ENCODE peak calls at places on chromosomes 13 and 19, in eight cellular contexts. W is myocyte, R is mammary epithelial cell, X is adrenal gland, O is dermis blood vessel endothelial cell, J is psoas muscle, H is NCI-H1092, Y is lower leg skin. E is an unnamed sample.

GRCh38 chr19:4721196-4721595 is 2.4 kb downstream of the DPP9 start:
- DNase-seq in W (no peak), R (no peak), X (no peak), O (no peak), J (no peak), H (no peak), Y (no peak), E (no peak)

GRCh38 chr19:33339016-33339749 is 34.3 kb upstream of the CEBPG start:
- DNase-seq in W (no peak), R (peak; percentile 72), X (no peak), O (no peak), J (no peak), H (no peak), Y (no peak), E (no peak)

GRCh38 chr19:38842439-38843174 is 7.2 kb downstream of the HNRNPL start:
- DNase-seq in W (no peak), R (no peak), X (no peak), O (no peak), J (no peak), H (no peak), Y (no peak), E (no peak)

GRCh38 chr13:109101550-109102144 is 472.2 kb downstream of the MYO16 start:
- DNase-seq in W (no peak), R (no peak), X (no peak), O (no peak), J (no peak), H (no peak), Y (no peak), E (no peak)

GRCh38 chr13:31116224-31116623 is 45.5 kb downstream of the HSPH1 start:
- DNase-seq in W (no peak), R (no peak), X (peak; percentile 34), O (no peak), J (no peak), H (no peak), Y (no peak), E (no peak)

GRCh38 chr13:32453981-32454380 is 26.1 kb upstream of the N4BP2L1 start:
- DNase-seq in W (no peak), R (no peak), X (no peak), O (peak; percentile 25), J (no peak), H (no peak), Y (no peak), E (no peak)

GRCh38 chr13:113184568-113185440 is 23.7 kb downstream of the PCID2 start:
- DNase-seq in W (peak; percentile 49), R (no peak), X (no peak), O (peak; percentile 29), J (no peak), H (no peak), Y (no peak), E (no peak)

GRCh38 chr19:33282036-33282686 is 20.2 kb downstream of the CEBPA start:
- DNase-seq in W (peak; percentile 49), R (no peak), X (no peak), O (no peak), J (no peak), H (no peak), Y (no peak), E (no peak)

GRCh38 chr13:28100149-28101121 is at the start of gene FLT3:
- DNase-seq in W (peak; percentile 5), R (peak; percentile 55), X (no peak), O (peak; percentile 29), J (no peak), H (no peak), Y (no peak), E (no peak)

GRCh38 chr13:93244141-93244917 is 17.7 kb downstream of the GPC6 start:
- DNase-seq in W (peak; percentile 84), R (peak; percentile 63), X (no peak), O (no peak), J (no peak), H (no peak), Y (no peak), E (no peak)

GRCh38 chr19:17755977-17756670 is 4.8 kb downstream of the FCHO1 start:
- DNase-seq in W (peak; percentile 21), R (no peak), X (peak; percentile 82), O (peak; percentile 40), J (no peak), H (peak; percentile 77), Y (no peak), E (no peak)

GRCh38 chr13:45412274-45413049 is 5.7 kb downstream of the SLC25A30 start:
- DNase-seq in W (peak; percentile 40), R (no peak), X (no peak), O (no peak), J (no peak), H (no peak), Y (no peak), E (no peak)

GRCh38 chr13:83940742-83941141 is 58.5 kb upstream of the SLITRK1 start:
- DNase-seq in W (no peak), R (peak; percentile 80), X (no peak), O (no peak), J (no peak), H (no peak), Y (no peak), E (no peak)

GRCh38 chr13:49464621-49465325 is 20.7 kb downstream of the SETDB2 start:
- DNase-seq in W (no peak), R (no peak), X (no peak), O (no peak), J (no peak), H (no peak), Y (no peak), E (no peak)

GRCh38 chr13:94660695-94661324 is 51.5 kb downstream of the SOX21 start:
- DNase-seq in W (no peak), R (no peak), X (no peak), O (peak; percentile 42), J (no peak), H (peak; percentile 18), Y (no peak), E (no peak)

GRCh38 chr13:52665325-52665724 is 12.7 kb downstream of the SUGT1 start:
- DNase-seq in W (peak; percentile 44), R (peak; percentile 37), X (no peak), O (peak; percentile 59), J (no peak), H (no peak), Y (no peak), E (no peak)

GRCh38 chr19:7772752-7773291 is 9.8 kb downstream of the CLEC4M start:
- DNase-seq in W (no peak), R (peak; percentile 76), X (no peak), O (no peak), J (no peak), H (no peak), Y (no peak), E (no peak)

GRCh38 chr19:16920816-16921529 is 32.2 kb downstream of the F2RL3 start:
- DNase-seq in W (peak; percentile 22), R (peak; percentile 96), X (peak; percentile 85), O (no peak), J (peak; percentile 43), H (no peak), Y (no peak), E (no peak)

GRCh38 chr13:45623516-45624090 is 8.1 kb upstream of the ERICH6B start:
- DNase-seq in W (peak; percentile 17), R (no peak), X (no peak), O (peak; percentile 61), J (no peak), H (peak; percentile 9), Y (no peak), E (peak; percentile 12)

GRCh38 chr13:37039908-37040307 is 19.6 kb downstream of the SUPT20H start:
- DNase-seq in W (no peak), R (no peak), X (no peak), O (no peak), J (no peak), H (no peak), Y (no peak), E (no peak)

GRCh38 chr13:77377016-77377415 is 50.1 kb upstream of the MYCBP2 start:
- DNase-seq in W (no peak), R (no peak), X (no peak), O (no peak), J (no peak), H (no peak), Y (no peak), E (no peak)

GRCh38 chr19:45322311-45322710 is 364 bp downstream of the CKM start:
- DNase-seq in W (peak; percentile 75), R (no peak), X (no peak), O (no peak), J (peak; percentile 39), H (no peak), Y (no peak), E (no peak)

GRCh38 chr13:108834193-108834592 is 204.8 kb downstream of the MYO16 start:
- DNase-seq in W (no peak), R (no peak), X (no peak), O (no peak), J (no peak), H (no peak), Y (no peak), E (no peak)